ENCODE peak calls at places on chromosomes 5 and 9, in six cellular contexts. Y, Z, H, Q, F and J are unnamed samples.

GRCh38 chr9:124352616-124353015 is 62.6 kb downstream of the PSMB7 start:
- DNase-seq in H (no peak), F (no peak), Q (no peak), Y (no peak), Z (no peak), J (no peak)

GRCh38 chr9:78865757-78866156 is 568.8 kb downstream of the PSAT1 start:
- DNase-seq in H (no peak), F (no peak), Q (no peak), Z (no peak), Y (no peak), J (no peak)

GRCh38 chr9:134932656-134933055 is 14.9 kb upstream of the FCN1 start:
- DNase-seq in Q (no peak), Y (no peak), F (no peak), H (no peak), Z (no peak), J (no peak)

GRCh38 chr5:123387313-123387712 is 35.9 kb downstream of the CEP120 start:
- DNase-seq in H (no peak), Y (no peak), Z (no peak), F (no peak), Q (no peak), J (no peak)

GRCh38 chr5:102799017-102799416 is 43.9 kb downstream of the PAM start:
- DNase-seq in Q (no peak), H (no peak), F (no peak), Z (no peak), Y (no peak), J (no peak)

GRCh38 chr5:155434681-155435080 is 421.1 kb downstream of the KIF4B start:
- DNase-seq in H (no peak), Q (no peak), Y (no peak), Z (no peak), F (no peak), J (no peak)

GRCh38 chr9:105079457-105079856 is 151.5 kb upstream of the ABCA1 start:
- DNase-seq in Y (no peak), Z (no peak), Q (no peak), H (no peak), F (no peak), J (no peak)

GRCh38 chr9:6852243-6852963 is 94.6 kb downstream of the KDM4C start:
- DNase-seq in Y (no peak), F (no peak), Q (no peak), Z (peak; percentile 30), H (no peak), J (no peak)

GRCh38 chr5:14510156-14510734 is 71.3 kb upstream of the OTULINL start:
- DNase-seq in Y (no peak), F (no peak), Z (no peak), Q (no peak), H (no peak), J (no peak)

GRCh38 chr9:70438341-70438924 is 24.0 kb upstream of the KLF9 start:
- DNase-seq in Z (peak; percentile 24), Y (no peak), H (no peak), F (no peak), Q (peak; percentile 72), J (no peak)

GRCh38 chr5:102797485-102797884 is 42.4 kb downstream of the PAM start:
- DNase-seq in Z (no peak), F (no peak), Y (no peak), H (no peak), Q (no peak), J (no peak)

GRCh38 chr5:125044491-125045282 is 298.2 kb upstream of the ZNF608 start:
- DNase-seq in Z (no peak), H (no peak), Y (no peak), F (no peak), Q (no peak), J (no peak)

GRCh38 chr9:95447660-95448420 is 68.9 kb downstream of the PTCH1 start:
- DNase-seq in Q (no peak), Z (no peak), F (no peak), Y (no peak), H (no peak), J (no peak)

GRCh38 chr9:94639045-94639995 is at the start of gene FBP1:
- DNase-seq in F (no peak), Y (no peak), Q (no peak), H (peak; percentile 42), Z (no peak), J (peak; percentile 33)

GRCh38 chr9:136685792-136686533 is 1.3 kb downstream of the AGPAT2 start:
- DNase-seq in H (no peak), Y (no peak), Z (no peak), F (no peak), Q (peak; percentile 41), J (no peak)

GRCh38 chr9:6354072-6354686 is 26.0 kb downstream of the TPD52L3 start:
- DNase-seq in Q (peak; percentile 44), F (peak; percentile 45), Z (peak; percentile 61), H (peak; percentile 32), Y (peak; percentile 0), J (peak; percentile 32)

GRCh38 chr9:129102791-129103594 is 7.6 kb downstream of the CRAT start:
- DNase-seq in Z (peak; percentile 61), H (peak; percentile 70), F (no peak), Q (peak; percentile 82), Y (no peak), J (no peak)

GRCh38 chr9:96071245-96072124 is 196.0 kb downstream of the ERCC6L2 start:
- DNase-seq in Q (peak; percentile 32), F (no peak), H (peak; percentile 36), Y (no peak), Z (peak; percentile 16), J (peak; percentile 51)

GRCh38 chr9:131801811-131802210 is 61.9 kb upstream of the RAPGEF1 start:
- DNase-seq in F (no peak), Q (no peak), Y (no peak), H (no peak), Z (no peak), J (no peak)

GRCh38 chr5:32279223-32279622 is 33.5 kb downstream of the MTMR12 start:
- DNase-seq in Q (no peak), Z (no peak), Y (no peak), F (no peak), H (no peak), J (no peak)

GRCh38 chr9:79263666-79264460 is 307.9 kb upstream of the TLE4 start:
- DNase-seq in F (no peak), Y (no peak), Z (no peak), H (no peak), Q (no peak), J (no peak)

GRCh38 chr5:107566537-107566875 is 104.2 kb downstream of the EFNA5 start:
- DNase-seq in Q (no peak), H (no peak), Y (no peak), F (no peak), Z (no peak), J (no peak)

GRCh38 chr5:150541895-150542294 is 34.0 kb downstream of the NDST1 start:
- DNase-seq in Q (no peak), Y (no peak), H (no peak), Z (peak; percentile 65), F (no peak), J (no peak)

GRCh38 chr5:150540615-150541396 is 32.9 kb downstream of the NDST1 start:
- DNase-seq in Y (no peak), H (no peak), F (no peak), Z (peak; percentile 65), Q (no peak), J (no peak)

GRCh38 chr5:150540042-150540441 is 32.1 kb downstream of the NDST1 start:
- DNase-seq in Z (no peak), H (no peak), F (no peak), Q (no peak), Y (no peak), J (no peak)

GRCh38 chr5:150542933-150543445 is 35.1 kb downstream of the NDST1 start:
- DNase-seq in F (no peak), H (no peak), Y (no peak), Z (peak; percentile 98), Q (no peak), J (no peak)

DNA sequence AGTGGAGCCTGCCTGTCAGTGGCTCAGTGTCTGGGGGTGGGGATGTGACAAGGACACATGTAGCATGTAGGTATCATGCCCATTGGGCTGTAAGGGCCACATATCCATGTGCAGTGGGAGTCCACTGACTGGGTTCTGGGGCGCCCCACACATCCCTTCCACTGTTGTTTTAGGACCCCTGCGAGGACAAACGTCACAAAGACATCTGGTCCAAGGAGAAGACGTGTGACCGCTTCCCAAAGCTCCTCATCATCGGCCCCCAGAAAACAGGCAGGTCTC is 33.4 kb downstream of the NDST1 start:
- DNase-seq in H (no peak), Q (no peak), Y (no peak), Z (no peak), F (no peak), J (no peak)
- TF ChIP-seq POLR2A in H (no peak), Q (no peak), Y (no peak), Z (no peak), F (no peak), J (no peak)

DNA sequence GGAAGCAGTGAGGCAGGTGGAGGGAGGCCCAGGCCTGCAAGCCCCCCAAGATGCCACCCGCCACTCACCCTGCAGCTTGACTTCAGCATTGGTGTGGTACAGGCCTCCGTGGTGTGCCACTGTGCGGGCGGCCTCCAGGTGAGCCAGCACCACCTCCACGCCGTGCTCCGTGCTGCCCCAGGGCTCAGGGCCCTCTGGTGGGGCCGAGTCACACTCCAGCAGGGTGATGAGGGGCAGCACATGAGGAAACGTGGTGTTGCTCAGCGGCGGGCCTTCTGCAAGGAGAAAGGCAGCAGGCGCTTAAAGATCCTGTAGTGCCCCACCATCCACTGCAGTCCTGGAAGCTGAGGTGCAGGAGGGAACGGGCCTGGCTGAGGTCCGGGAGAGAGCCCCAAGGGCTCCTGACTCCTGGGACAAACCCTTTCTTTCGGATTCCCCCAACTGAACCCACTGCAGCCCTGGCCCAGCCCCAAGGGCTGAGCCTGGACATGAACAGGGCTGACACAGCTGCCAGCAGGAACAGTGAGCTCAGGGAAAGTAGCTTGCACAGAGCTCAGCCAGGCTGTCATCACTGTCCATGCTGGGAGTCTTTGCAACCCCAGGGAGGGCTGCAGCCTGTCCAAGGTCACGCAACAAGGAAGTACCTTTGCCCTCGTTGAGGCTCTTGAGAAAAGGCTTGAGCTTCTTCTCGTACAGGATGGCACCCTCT is 4.7 kb upstream of the TOR2A start:
- DNase-seq in Y (no peak), F (no peak), Z (no peak), H (no peak), Q (no peak), J (no peak)
- TF ChIP-seq TAF1 in Y (no peak), F (no peak), Z (no peak), H (no peak), Q (no peak), J (no peak)

GRCh38 chr5:1010641-1011046 is 2.0 kb downstream of the NKD2 start:
- DNase-seq in Y (no peak), Q (no peak), H (no peak), F (no peak), Z (no peak), J (no peak)
- TF ChIP-seq POLR2A in Y (no peak), Q (no peak), H (no peak), F (no peak), Z (no peak), J (no peak)

DNA sequence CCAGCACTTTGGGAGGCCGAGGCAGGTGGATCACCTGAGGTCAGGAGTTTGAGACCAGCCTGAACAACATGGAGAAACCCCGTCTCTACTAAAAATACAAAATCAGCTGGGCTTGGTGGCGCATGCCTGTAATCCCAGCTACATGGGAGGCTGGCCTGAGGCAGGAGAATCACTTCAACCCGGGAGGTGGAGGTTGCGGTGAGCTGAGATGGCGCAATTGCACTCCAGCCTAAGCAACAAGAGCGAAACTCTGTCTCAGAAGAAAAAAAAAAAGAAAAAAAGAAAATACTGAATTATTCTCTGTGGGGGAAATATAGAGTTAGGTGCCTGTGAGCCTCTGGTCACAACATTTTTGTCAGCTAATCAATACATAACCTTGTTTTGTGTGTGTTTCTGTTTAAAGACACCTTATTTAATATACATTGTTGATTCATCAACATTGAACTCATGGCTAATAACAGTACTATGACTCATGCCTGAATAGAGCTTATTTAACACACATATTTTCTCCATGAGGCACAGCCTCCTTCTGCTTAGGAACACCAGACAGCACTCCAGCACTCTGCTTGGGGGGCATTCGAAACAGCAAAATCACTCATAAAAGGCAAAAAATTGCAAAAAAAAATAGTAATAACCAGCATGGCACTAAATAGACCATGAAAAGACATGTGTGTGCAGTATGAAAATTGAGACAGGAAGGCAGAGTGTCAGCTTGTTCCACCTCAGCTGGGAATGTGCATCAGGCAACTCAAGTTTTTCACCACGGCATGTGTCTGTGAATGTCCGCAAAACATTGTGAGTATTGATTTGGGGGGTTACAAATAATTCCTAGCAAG is at the start of gene IL31RA:
- DNase-seq in Q (no peak), Y (no peak), F (no peak), H (no peak), Z (peak; percentile 11), J (no peak)
- TF ChIP-seq TAF1 in Q (no peak), Y (no peak), F (no peak), H (no peak), Z (no peak), J (no peak)